ENCODE peak calls at places on chromosomes 12 and 14, in five cellular contexts. O is activated CD8-positive, alpha-beta memory T cell treated with anti-CD3 and anti-CD28 coated beads for 24 hours; C is H4; D is caudate nucleus; Z is activated CD4-positive, alpha-beta T cell treated with anti-CD3 and anti-CD28 coated beads, Interleukin-2, amount 50 U/mL, for 1 hour. N is an unnamed sample.

GRCh38 chr12:34404377-34405285 is 382.3 kb downstream of the ALG10 start:
- DNase-seq in O (peak), C (peak), D (no peak), Z (no peak), N (no peak)

GRCh38 chr14:104557086-104557485 is 22.5 kb upstream of the C14orf180 start:
- DNase-seq in O (no peak), C (no peak), D (no peak), Z (no peak), N (no peak)

GRCh38 chr14:49895480-49895879 is 2.6 kb downstream of the ARF6 start:
- DNase-seq in O (no peak), C (no peak), D (no peak), Z (no peak), N (no peak)

GRCh38 chr12:43676183-43676813 is 82.3 kb downstream of the PUS7L start:
- DNase-seq in O (no peak), C (peak), D (no peak), Z (no peak), N (no peak)

GRCh38 chr12:130669797-130670196 is 46.3 kb downstream of the RIMBP2 start:
- DNase-seq in O (no peak), C (no peak), D (no peak), Z (no peak), N (no peak)

GRCh38 chr12:38142974-38143373 is 173.6 kb upstream of the ALG10B start:
- DNase-seq in O (no peak), C (no peak), D (no peak), Z (no peak), N (no peak)

GRCh38 chr14:102590667-102591099 is 1.8 kb upstream of the RCOR1 start:
- DNase-seq in O (peak), C (no peak), D (no peak), Z (no peak), N (no peak)

GRCh38 chr12:57591567-57592325 is 754 bp downstream of the PIP4K2C start:
- DNase-seq in O (no peak), C (no peak), D (no peak), Z (no peak), N (no peak)

GRCh38 chr14:50139192-50139591 is 22.8 kb upstream of the VCPKMT start:
- DNase-seq in O (no peak), C (no peak), D (no peak), Z (no peak), N (no peak)

GRCh38 chr12:93174048-93174447 is 203.7 kb upstream of the NUDT4 start:
- DNase-seq in O (no peak), C (peak), D (no peak), Z (no peak), N (no peak)

GRCh38 chr14:39050389-39050788 is 52.6 kb downstream of the SEC23A start:
- DNase-seq in O (no peak), C (peak), D (no peak), Z (no peak), N (no peak)

GRCh38 chr12:124613151-124613585 is 45.8 kb upstream of the NCOR2 start:
- DNase-seq in O (no peak), C (no peak), D (no peak), Z (no peak), N (no peak)

GRCh38 chr12:41510470-41510869 is 322.4 kb downstream of the PDZRN4 start:
- DNase-seq in O (no peak), C (no peak), D (no peak), Z (no peak), N (no peak)

GRCh38 chr14:69083181-69083580 is 69.7 kb downstream of the DCAF5 start:
- DNase-seq in O (no peak), C (no peak), D (no peak), Z (no peak), N (no peak)

GRCh38 chr12:6769003-6769389 is 2.8 kb downstream of the PTMS start:
- DNase-seq in O (no peak), C (no peak), D (no peak), Z (no peak), N (no peak)

GRCh38 chr14:100619382-100620305 is 32.4 kb upstream of the BEGAIN start:
- DNase-seq in O (no peak), C (no peak), D (no peak), Z (no peak), N (no peak)

GRCh38 chr14:56119221-56119967 is 1.2 kb downstream of the PELI2 start:
- DNase-seq in O (peak), C (no peak), D (no peak), Z (peak), N (peak)

GRCh38 chr14:68372363-68372762 is 420.5 kb downstream of the ZFP36L1 start:
- DNase-seq in O (no peak), C (no peak), D (no peak), Z (no peak), N (no peak)

GRCh38 chr12:51846911-51847829 is 1.3 kb downstream of the FIGNL2 start:
- DNase-seq in O (peak), C (no peak), D (no peak), Z (peak), N (no peak)

GRCh38 chr14:90453401-90453951 is 56.6 kb downstream of the CALM1 start:
- DNase-seq in O (no peak), C (no peak), D (no peak), Z (no peak), N (peak)

GRCh38 chr12:6883252-6883651 is 10.1 kb upstream of the SPSB2 start:
- DNase-seq in O (no peak), C (no peak), D (no peak), Z (no peak), N (no peak)

GRCh38 chr12:14239350-14239934 is 126.0 kb upstream of the ATF7IP start:
- DNase-seq in O (peak), C (peak), D (no peak), Z (no peak), N (peak)

GRCh38 chr14:68978550-68978911 is 571 bp downstream of the ACTN1 start:
- DNase-seq in O (peak), C (no peak), D (no peak), Z (peak), N (no peak)

N was measured in hippocampal formation.